ENCODE peak calls at places on chromosomes 2 and 18, in four cellular contexts. R is NCI-H460, Q is KG1, H is frontal cortex. A is an unnamed sample.

GRCh38 chr18:54684786-54685185 is 93.7 kb downstream of the DYNAP start:
- DNase-seq in Q (no peak), R (no peak), H (peak), A (no peak)

GRCh38 chr2:95292623-95293260 is 4.4 kb upstream of the KCNIP3 start:
- DNase-seq in Q (no peak), H (no peak), R (no peak), A (no peak)

GRCh38 chr2:239778042-239778811 is 246.9 kb downstream of the NDUFA10 start:
- DNase-seq in Q (no peak), H (no peak), R (no peak), A (no peak)

GRCh38 chr2:23756593-23757292 is 170.2 kb downstream of the ATAD2B start:
- DNase-seq in H (no peak), R (no peak), Q (no peak), A (no peak)

GRCh38 chr2:213764849-213765248 is 480.6 kb downstream of the SPAG16 start:
- DNase-seq in R (no peak), Q (no peak), H (no peak), A (no peak)

GRCh38 chr2:182784777-182785176 is 68.7 kb downstream of the DNAJC10 start:
- DNase-seq in R (peak), H (peak), Q (no peak), A (no peak)

GRCh38 chr2:223692227-223692947 is 90.2 kb upstream of the SCG2 start:
- DNase-seq in H (peak), R (peak), Q (no peak), A (no peak)

GRCh38 chr2:8576525-8577157 is 105.2 kb upstream of the ID2 start:
- DNase-seq in R (no peak), H (no peak), Q (no peak), A (no peak)

GRCh38 chr2:42928692-42929576 is 136.6 kb upstream of the HAAO start:
- DNase-seq in H (no peak), Q (peak), R (no peak), A (peak)

GRCh38 chr2:207828361-207829057 is 58.8 kb upstream of the FZD5 start:
- DNase-seq in Q (no peak), R (no peak), H (no peak), A (no peak)

GRCh38 chr2:170324640-170325046 is 146.7 kb downstream of the MYO3B start:
- DNase-seq in H (peak), R (peak), Q (no peak), A (peak)

GRCh38 chr2:8543412-8544167 is 138.3 kb upstream of the ID2 start:
- DNase-seq in R (no peak), H (peak), Q (peak), A (peak)

GRCh38 chr2:2636813-2637212 is 305.7 kb upstream of the MYT1L start:
- DNase-seq in Q (no peak), R (no peak), H (no peak), A (no peak)

GRCh38 chr2:217932661-217933325 is 70.0 kb downstream of the TNS1 start:
- DNase-seq in R (no peak), H (no peak), Q (no peak), A (no peak)

GRCh38 chr2:15042824-15043223 is 410.3 kb downstream of the LRATD1 start:
- DNase-seq in H (no peak), Q (no peak), R (peak), A (no peak)

GRCh38 chr2:85401844-85402243 is 8.3 kb downstream of the CAPG start:
- DNase-seq in R (no peak), H (no peak), Q (no peak), A (no peak)

GRCh38 chr2:109450574-109451265 is 163.0 kb downstream of the SEPTIN10 start:
- DNase-seq in Q (no peak), H (no peak), R (no peak), A (no peak)